ENCODE peak calls at places on chromosomes 3 and 15, in four cellular contexts. W, K, Y and P are unnamed samples.

GRCh38 chr3:161500057-161500836 is 3.6 kb downstream of the OTOL1 start:
- DNase-seq in Y (no peak), W (no peak), K (no peak), P (no peak)

GRCh38 chr3:173403376-173403775 is 5.8 kb downstream of the NLGN1 start:
- DNase-seq in K (no peak), W (no peak), Y (no peak), P (no peak)

GRCh38 chr3:87624860-87625259 is 348.5 kb upstream of the POU1F1 start:
- DNase-seq in K (no peak), W (no peak), Y (no peak), P (no peak)

GRCh38 chr15:99433026-99433756 is 132.6 kb upstream of the MEF2A start:
- DNase-seq in W (peak), Y (peak), K (no peak), P (no peak)

GRCh38 chr15:66578286-66578875 is 12.6 kb upstream of the LCTL start:
- DNase-seq in Y (no peak), W (no peak), K (no peak), P (no peak)

GRCh38 chr3:27253831-27254230 is 115.4 kb downstream of the NEK10 start:
- DNase-seq in K (peak), Y (peak), W (peak), P (peak)

GRCh38 chr15:61660579-61660978 is 399.7 kb downstream of the VPS13C start:
- DNase-seq in K (no peak), W (no peak), Y (peak), P (no peak)

GRCh38 chr15:43998607-43999006 is 171.8 kb downstream of the WDR76 start:
- DNase-seq in K (peak), Y (peak), W (peak), P (no peak)

GRCh38 chr3:160796813-160797164 is 40.8 kb downstream of the PPM1L start:
- DNase-seq in K (no peak), Y (no peak), W (peak), P (peak)

GRCh38 chr3:163622384-163622783 is 1455.9 kb downstream of the SI start:
- DNase-seq in Y (no peak), W (no peak), K (peak), P (no peak)

GRCh38 chr15:41958002-41958420 is 14.3 kb downstream of the EHD4 start:
- DNase-seq in Y (no peak), W (no peak), K (no peak), P (no peak)

GRCh38 chr3:46709721-46710120 is 7.9 kb downstream of the PRSS50 start:
- DNase-seq in K (no peak), W (no peak), Y (no peak), P (no peak)

GRCh38 chr3:146067048-146067447 is 93.9 kb downstream of the PLOD2 start:
- DNase-seq in W (no peak), K (peak), Y (no peak), P (no peak)

GRCh38 chr3:66532160-66532587 is 31.4 kb upstream of the LRIG1 start:
- DNase-seq in K (no peak), Y (no peak), W (no peak), P (no peak)

GRCh38 chr3:63349583-63350177 is 71.6 kb downstream of the SYNPR start:
- DNase-seq in K (peak), Y (no peak), W (peak), P (peak)

GRCh38 chr3:74787008-74787407 is 172.5 kb upstream of the CNTN3 start:
- DNase-seq in W (no peak), K (no peak), Y (no peak), P (no peak)

GRCh38 chr15:25680659-25680970 is 182.5 kb downstream of the ATP10A start:
- DNase-seq in W (no peak), Y (no peak), K (no peak), P (no peak)

GRCh38 chr15:40010681-40011080 is 28.3 kb downstream of the SRP14 start:
- DNase-seq in Y (no peak), W (no peak), K (no peak), P (no peak)

GRCh38 chr3:117722856-117723255 is 1013.3 kb downstream of the TUSC7 start:
- DNase-seq in K (no peak), Y (no peak), W (no peak), P (no peak)

GRCh38 chr3:45026957-45027356 is 854 bp downstream of the CLEC3B start:
- DNase-seq in K (no peak), Y (peak), W (no peak), P (no peak)

DNA sequence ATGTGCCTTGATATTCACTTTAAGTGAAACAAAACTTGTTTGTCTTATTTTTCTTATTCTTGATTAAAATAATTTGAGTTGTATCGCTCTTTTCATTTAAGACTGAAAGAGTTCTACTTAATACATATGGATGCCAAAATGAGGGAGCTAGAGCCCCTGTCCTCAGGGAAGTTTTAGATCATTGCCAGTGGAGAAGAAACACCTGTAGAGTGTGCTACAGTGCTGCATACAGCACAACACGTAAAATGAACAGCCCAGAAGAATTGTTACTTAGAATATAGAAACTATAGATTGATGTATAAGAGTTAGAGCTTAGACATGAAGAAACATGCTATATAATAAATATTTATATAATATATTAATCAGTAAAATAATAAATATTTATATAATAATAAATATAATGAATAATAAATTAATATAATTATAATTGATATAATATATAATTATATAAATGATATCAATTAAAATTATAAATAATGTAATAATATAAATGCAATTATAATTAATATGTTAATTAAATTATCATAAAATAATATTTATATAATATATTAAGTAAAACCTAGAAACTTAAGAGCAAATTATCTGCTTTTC is 1234.7 kb downstream of the ROBO2 start:
- DNase-seq in K (no peak), Y (no peak), W (no peak), P (no peak)
- TF ChIP-seq CTCF in K (no peak), Y (no peak), W (no peak), P (peak)

DNA sequence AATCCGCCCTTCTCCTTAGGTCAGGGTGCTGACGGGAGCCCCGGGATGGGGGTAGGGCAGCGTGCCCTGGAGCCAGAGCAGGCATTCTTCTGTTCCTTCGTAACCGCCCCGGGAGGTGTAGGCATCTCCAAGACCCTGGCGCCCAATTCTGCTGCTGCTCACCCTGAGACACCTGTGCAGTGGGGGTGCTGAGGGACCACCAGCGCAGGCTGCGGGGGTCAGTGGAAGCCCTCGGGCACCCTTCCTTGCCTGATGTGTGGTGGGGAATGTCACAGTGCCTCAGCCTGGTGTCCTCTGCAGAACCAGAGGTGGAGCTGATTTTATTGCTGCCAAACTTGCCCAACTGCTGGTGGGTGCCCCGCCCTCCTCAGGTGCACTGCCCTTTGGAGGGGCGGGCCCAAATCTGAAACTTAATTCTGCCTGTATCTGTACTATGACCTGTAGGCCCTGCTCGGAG is 7.3 kb downstream of the CSK start:
- DNase-seq in Y (no peak), K (no peak), W (no peak), P (no peak)
- H3K4me3 ChIP-seq in Y (no peak), K (no peak), W (no peak), P (peak)

GRCh38 chr15:68367226-68367625 is 64.7 kb downstream of the ITGA11 start:
- DNase-seq in Y (no peak), W (no peak), K (no peak), P (no peak)

GRCh38 chr15:68365770-68366169 is 66.2 kb downstream of the ITGA11 start:
- DNase-seq in K (no peak), Y (no peak), W (no peak), P (no peak)

GRCh38 chr15:68365140-68365745 is 66.7 kb downstream of the ITGA11 start:
- DNase-seq in K (no peak), Y (no peak), W (no peak), P (no peak)

GRCh38 chr15:68364660-68365035 is 67.3 kb downstream of the ITGA11 start:
- DNase-seq in K (no peak), Y (no peak), W (no peak), P (no peak)

DNA sequence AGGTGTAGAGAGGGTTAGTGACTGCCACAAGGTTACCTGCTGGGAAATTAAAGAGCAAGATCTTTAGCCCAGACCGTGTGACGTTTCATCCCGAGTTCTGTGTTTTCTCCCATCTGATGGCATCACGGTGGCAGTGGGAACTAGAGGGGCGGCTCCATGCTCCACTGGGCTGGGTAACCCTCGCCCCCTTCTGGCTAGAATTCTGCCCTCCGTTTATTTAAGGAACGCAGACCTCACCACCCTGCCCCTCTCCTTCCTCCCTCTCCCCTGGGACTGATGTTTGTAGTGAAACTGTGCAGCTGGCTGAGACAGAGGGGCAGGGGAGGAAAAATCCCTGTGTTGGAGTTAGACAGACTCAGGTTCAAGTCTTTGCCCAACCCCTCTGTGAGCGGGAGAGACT is 65.6 kb downstream of the ITGA11 start:
- DNase-seq in K (no peak), W (no peak), Y (peak), P (no peak)
- TF ChIP-seq CTCF in K (no peak), W (no peak), Y (peak), P (no peak)

GRCh38 chr3:148042663-148043445 is 633.7 kb downstream of the ZIC1 start:
- DNase-seq in Y (no peak), K (no peak), W (no peak), P (no peak)
- H3K4me3 ChIP-seq in Y (no peak), K (no peak), W (no peak), P (no peak)